ENCODE peak calls at places on chromosomes 16 and 17, in six cellular contexts. H is lower lobe of right lung, M is mammary epithelial cell, B is K562, T is left ventricle myocardium inferior, I is cardiac muscle cell. A is an unnamed sample.

GRCh38 chr16:54287758-54288591 is 1.4 kb upstream of the IRX3 start:
- DNase-seq in H (peak), M (no peak), B (no peak), T (peak), I (no peak), A (peak)

GRCh38 chr16:23952128-23953041 is 116.6 kb downstream of the PRKCB start:
- DNase-seq in H (no peak), M (no peak), B (peak), T (no peak), I (peak), A (no peak)

GRCh38 chr16:90010676-90011075 is 8.6 kb downstream of the DBNDD1 start:
- DNase-seq in H (no peak), M (no peak), B (no peak), T (no peak), I (no peak), A (peak)

GRCh38 chr17:78785011-78785662 is 3.1 kb upstream of the CYTH1 start:
- DNase-seq in H (no peak), M (no peak), B (peak), T (no peak), I (no peak), A (no peak)

GRCh38 chr16:6132121-6132520 is 1034.5 kb upstream of the EEF2KMT start:
- DNase-seq in H (no peak), M (no peak), B (no peak), T (no peak), I (no peak), A (no peak)

GRCh38 chr17:56269509-56269908 is 116.2 kb downstream of the ANKFN1 start:
- DNase-seq in H (no peak), M (no peak), B (no peak), T (no peak), I (no peak), A (no peak)

GRCh38 chr17:32136856-32137255 is 5.4 kb upstream of the RHOT1 start:
- DNase-seq in H (no peak), M (no peak), B (peak), T (no peak), I (peak), A (peak)

GRCh38 chr16:80058236-80058635 is 457.7 kb upstream of the MAF start:
- DNase-seq in H (no peak), M (no peak), B (no peak), T (peak), I (peak), A (no peak)

DNA sequence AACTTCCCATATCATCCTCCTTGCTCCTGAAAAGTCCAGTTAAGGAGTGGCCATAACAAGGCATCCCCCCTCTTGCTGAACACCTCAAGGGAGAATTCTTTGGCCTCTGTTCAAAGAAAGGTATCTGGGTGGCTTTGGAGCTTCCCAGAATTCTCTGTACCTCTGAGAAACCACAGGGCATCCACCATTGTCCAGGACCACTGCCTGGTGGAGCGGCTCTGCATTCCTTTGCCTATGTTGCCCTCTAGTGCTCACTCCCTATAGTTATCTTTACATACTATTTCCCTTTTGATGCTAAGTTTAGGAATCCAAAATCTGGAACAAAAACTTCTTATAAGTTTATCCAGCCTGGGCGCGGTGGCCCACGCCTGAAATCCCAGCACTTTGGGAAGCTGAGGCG is 30.3 kb downstream of the CHD9NB start:
- DNase-seq in H (no peak), M (peak), B (peak), T (no peak), I (peak), A (peak)
- TF ChIP-seq CTCF in H (peak), M (peak), B (peak), T (peak), I (peak), A (peak)

GRCh38 chr17:50548831-50549230 is 1.9 kb downstream of the SPATA20 start:
- DNase-seq in H (no peak), M (no peak), B (no peak), T (no peak), I (no peak), A (no peak)
- TF ChIP-seq CTCF in H (no peak), M (no peak), B (no peak), T (no peak), I (no peak), A (no peak)

GRCh38 chr16:14004031-14004718 is 66.9 kb upstream of the MRTFB start:
- DNase-seq in H (no peak), M (no peak), B (no peak), T (peak), I (no peak), A (no peak)

GRCh38 chr16:14005335-14005734 is 65.8 kb upstream of the MRTFB start:
- DNase-seq in H (no peak), M (no peak), B (no peak), T (no peak), I (no peak), A (no peak)

GRCh38 chr16:14011006-14011405 is 60.1 kb upstream of the MRTFB start:
- DNase-seq in H (no peak), M (no peak), B (no peak), T (no peak), I (no peak), A (no peak)

GRCh38 chr16:14004719-14005315 is 66.3 kb upstream of the MRTFB start:
- DNase-seq in H (no peak), M (no peak), B (no peak), T (no peak), I (no peak), A (no peak)

DNA sequence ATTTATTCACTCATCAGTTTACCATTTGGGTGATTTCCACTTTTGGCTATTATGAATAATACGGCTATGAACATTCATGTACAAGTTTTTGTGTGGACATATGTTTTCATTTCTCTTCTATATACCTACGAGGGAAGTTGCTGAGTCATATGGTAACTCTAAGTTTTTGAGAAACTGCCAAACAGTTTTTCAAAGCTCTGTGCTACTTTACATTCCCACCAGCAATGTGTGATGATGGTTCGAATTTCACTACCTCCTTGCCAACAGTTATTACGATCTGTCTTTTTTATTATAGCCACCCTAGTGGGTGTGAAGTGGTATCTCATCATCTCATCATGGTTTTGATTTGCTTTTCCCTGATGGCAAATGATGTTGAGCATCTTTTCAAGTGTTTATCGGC is 63.7 kb upstream of the MRTFB start:
- DNase-seq in H (no peak), M (peak), B (no peak), T (no peak), I (peak), A (no peak)
- TF ChIP-seq CTCF in H (no peak), M (no peak), B (no peak), T (no peak), I (no peak), A (peak)

GRCh38 chr16:73176577-73177013 is 128.7 kb upstream of the ZFHX3 start:
- DNase-seq in H (no peak), M (peak), B (no peak), T (no peak), I (peak), A (peak)
- TF ChIP-seq CTCF in H (peak), M (peak), B (no peak), T (peak), I (peak), A (peak)